ENCODE peak calls at places on chromosomes 3 and 15, in five cellular contexts. B is WERI-Rb-1, T is esophagus muscularis mucosa, A is hepatocyte, K is keratinocyte. J is an unnamed sample.

GRCh38 chr3:17290894-17291293 is 406.1 kb downstream of the PLCL2 start:
- DNase-seq in B (no peak), T (no peak), A (no peak), K (no peak), J (no peak)

GRCh38 chr3:159208080-159208479 is 406.2 kb downstream of the MFSD1 start:
- DNase-seq in B (no peak), T (no peak), A (no peak), K (no peak), J (no peak)

GRCh38 chr3:136955813-136956212 is 2.0 kb upstream of the IL20RB start:
- DNase-seq in B (no peak), T (no peak), A (peak), K (no peak), J (no peak)

GRCh38 chr3:108959017-108959416 is 5.3 kb upstream of the GUCA1C start:
- DNase-seq in B (peak), T (no peak), A (no peak), K (no peak), J (no peak)

GRCh38 chr3:181757694-181758306 is 46.1 kb downstream of the SOX2 start:
- DNase-seq in B (no peak), T (no peak), A (no peak), K (no peak), J (no peak)

GRCh38 chr3:46538803-46539442 is 27.2 kb downstream of the LRRC2 start:
- DNase-seq in B (no peak), T (peak), A (no peak), K (no peak), J (peak)

GRCh38 chr3:10929978-10930620 is 62.4 kb upstream of the SLC6A1 start:
- DNase-seq in B (no peak), T (no peak), A (no peak), K (no peak), J (no peak)

GRCh38 chr3:180930526-180930925 is 18.1 kb downstream of the FXR1 start:
- DNase-seq in B (no peak), T (no peak), A (no peak), K (no peak), J (no peak)

GRCh38 chr3:30161370-30161769 is 445.0 kb upstream of the TGFBR2 start:
- DNase-seq in B (no peak), T (no peak), A (no peak), K (no peak), J (no peak)

GRCh38 chr3:108862865-108863798 is 40.5 kb downstream of the TRAT1 start:
- DNase-seq in B (no peak), T (no peak), A (no peak), K (no peak), J (no peak)

GRCh38 chr3:141930801-141931200 is 54.4 kb downstream of the ATP1B3 start:
- DNase-seq in B (no peak), T (no peak), A (no peak), K (no peak), J (no peak)

GRCh38 chr15:29418931-29419330 is 149.3 kb upstream of the NSMCE3 start:
- DNase-seq in B (no peak), T (no peak), A (no peak), K (no peak), J (no peak)

GRCh38 chr15:48682949-48683651 is 37.6 kb upstream of the FBN1 start:
- DNase-seq in B (peak), T (no peak), A (peak), K (no peak), J (no peak)

GRCh38 chr3:70703305-70704102 is 391.1 kb upstream of the MDFIC2 start:
- DNase-seq in B (no peak), T (no peak), A (no peak), K (peak), J (no peak)

GRCh38 chr15:59622289-59622688 is 10.7 kb downstream of the GCNT3 start:
- DNase-seq in B (peak), T (no peak), A (peak), K (peak), J (no peak)

GRCh38 chr15:64685230-64685886 is 90.0 kb downstream of the RBPMS2 start:
- DNase-seq in B (no peak), T (no peak), A (no peak), K (no peak), J (no peak)

GRCh38 chr3:179016979-179017670 is 54.5 kb downstream of the ZMAT3 start:
- DNase-seq in B (no peak), T (no peak), A (no peak), K (no peak), J (no peak)
- H3K27ac ChIP-seq in B (no peak), T (no peak), A (no peak), K (no peak), J (peak)

GRCh38 chr3:152395764-152396163 is 127.0 kb downstream of the MBNL1 start:
- DNase-seq in B (no peak), T (no peak), A (no peak), K (no peak), J (no peak)

GRCh38 chr3:152400912-152401311 is 132.2 kb downstream of the MBNL1 start:
- DNase-seq in B (no peak), T (no peak), A (no peak), K (no peak), J (no peak)

GRCh38 chr3:152399374-152399773 is 130.6 kb downstream of the MBNL1 start:
- DNase-seq in B (no peak), T (no peak), A (no peak), K (no peak), J (no peak)

GRCh38 chr3:152398495-152398894 is 129.8 kb downstream of the MBNL1 start:
- DNase-seq in B (no peak), T (no peak), A (no peak), K (no peak), J (no peak)

DNA sequence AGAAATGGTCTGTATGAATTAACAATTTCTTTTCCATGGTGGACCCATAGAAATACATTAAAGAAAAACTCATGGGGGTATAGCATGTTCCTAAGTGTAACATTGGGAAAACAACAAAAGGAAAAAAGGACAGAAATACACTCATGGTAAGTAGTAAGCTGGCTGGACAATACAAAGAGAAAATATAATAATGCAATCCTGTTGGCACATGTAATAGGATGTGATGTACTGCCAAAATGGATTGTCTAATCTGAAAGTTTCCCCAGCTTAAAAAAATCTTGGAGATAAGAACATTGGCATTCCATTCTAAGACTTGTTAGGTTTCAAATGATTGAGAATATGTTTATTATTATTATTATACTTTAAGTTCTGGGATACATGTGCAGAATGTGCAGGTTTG is 128.1 kb downstream of the MBNL1 start:
- DNase-seq in B (no peak), T (no peak), A (no peak), K (no peak), J (no peak)
- H3K27ac ChIP-seq in B (no peak), T (peak), A (no peak), K (no peak), J (no peak)

GRCh38 chr3:132659000-132659369 is 624 bp downstream of the ACAD11 start:
- DNase-seq in B (no peak), T (no peak), A (peak), K (no peak), J (no peak)
- H3K27ac ChIP-seq in B (no peak), T (peak), A (peak), K (peak), J (peak)

GRCh38 chr3:196837819-196838420 is 29.8 kb upstream of the SENP5 start:
- DNase-seq in B (peak), T (no peak), A (peak), K (peak), J (peak)
- H3K27ac ChIP-seq in B (no peak), T (no peak), A (no peak), K (no peak), J (no peak)

GRCh38 chr3:128179474-128179819 is 26.2 kb downstream of the EEFSEC start:
- DNase-seq in B (no peak), T (peak), A (no peak), K (no peak), J (no peak)
- H3K27ac ChIP-seq in B (no peak), T (no peak), A (no peak), K (no peak), J (no peak)

DNA sequence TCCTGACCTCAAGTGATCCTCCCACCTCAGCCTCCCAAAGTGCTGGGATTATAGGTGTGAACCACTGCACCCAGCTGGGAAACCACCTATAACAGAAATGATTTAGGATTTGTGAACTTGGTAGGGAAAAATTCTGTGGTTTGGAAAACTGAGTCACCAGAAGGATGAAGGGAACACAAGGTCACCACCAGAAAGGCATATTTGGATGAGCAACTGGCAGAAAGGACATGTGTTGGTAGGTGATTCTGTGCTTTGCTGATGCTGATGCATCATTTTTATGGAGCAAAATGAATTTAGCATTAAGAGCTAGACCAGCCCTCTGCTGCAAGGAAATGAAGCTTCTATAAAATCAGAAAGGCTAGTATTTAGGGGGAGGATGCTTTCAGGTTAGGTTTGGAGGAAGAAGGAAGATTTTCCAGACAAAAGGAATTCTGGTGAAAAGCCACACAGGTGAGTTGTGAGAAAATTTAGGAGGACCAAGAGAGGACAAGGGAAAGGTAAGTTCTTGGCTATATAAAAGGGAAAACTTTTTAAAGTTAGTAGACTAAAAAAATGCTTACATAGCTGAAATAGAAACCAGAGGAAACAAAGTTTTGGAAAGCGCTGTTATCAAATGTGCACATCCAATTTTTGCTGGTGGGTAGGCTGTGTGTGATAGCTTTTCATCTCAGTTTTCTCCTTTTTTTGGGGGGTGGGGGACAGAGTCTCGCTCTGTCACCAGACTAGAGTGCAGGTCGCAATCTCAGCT is 3.6 kb downstream of the PXK start:
- DNase-seq in B (no peak), T (no peak), A (no peak), K (peak), J (no peak)
- H3K27ac ChIP-seq in B (no peak), T (no peak), A (no peak), K (no peak), J (no peak)

DNA sequence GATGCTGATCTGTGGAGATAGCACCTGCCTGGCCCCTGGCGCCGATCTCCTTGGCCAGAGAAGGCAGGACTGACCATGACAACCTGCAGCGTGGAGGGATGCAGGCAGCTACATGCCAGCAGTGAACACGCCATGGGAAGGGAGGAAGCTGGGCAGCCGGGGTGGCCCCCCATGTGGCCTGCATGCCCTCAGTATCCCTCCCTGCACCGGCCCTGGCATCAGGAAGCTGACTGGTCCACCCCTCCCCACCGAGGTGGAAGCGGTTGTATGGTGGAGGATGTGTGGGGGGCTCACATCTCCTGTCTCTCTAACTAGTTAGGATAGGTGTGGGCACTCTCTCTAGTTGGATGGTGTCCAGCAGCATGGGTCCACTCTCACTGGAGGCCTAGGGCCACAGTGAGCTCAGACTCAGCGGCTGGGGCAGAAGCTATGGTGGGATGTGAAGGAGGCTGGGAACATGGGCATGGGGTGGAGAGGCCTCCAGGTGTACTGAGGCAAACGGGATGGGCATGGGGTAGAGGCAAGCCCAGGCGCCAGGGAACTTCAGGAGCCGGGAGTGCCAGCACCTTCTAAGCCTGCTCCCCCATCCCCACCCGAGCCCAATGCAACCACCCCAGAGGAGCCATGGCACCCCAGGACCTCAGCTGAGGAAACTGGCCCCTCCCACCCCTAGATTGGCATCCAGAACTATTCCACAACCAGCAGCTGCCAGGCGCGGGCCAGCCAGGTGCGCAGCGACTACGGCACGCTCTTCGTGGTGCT is 1.8 kb upstream of the ABTB1 start:
- DNase-seq in B (no peak), T (no peak), A (no peak), K (no peak), J (no peak)
- H3K27ac ChIP-seq in B (no peak), T (no peak), A (no peak), K (no peak), J (no peak)

DNA sequence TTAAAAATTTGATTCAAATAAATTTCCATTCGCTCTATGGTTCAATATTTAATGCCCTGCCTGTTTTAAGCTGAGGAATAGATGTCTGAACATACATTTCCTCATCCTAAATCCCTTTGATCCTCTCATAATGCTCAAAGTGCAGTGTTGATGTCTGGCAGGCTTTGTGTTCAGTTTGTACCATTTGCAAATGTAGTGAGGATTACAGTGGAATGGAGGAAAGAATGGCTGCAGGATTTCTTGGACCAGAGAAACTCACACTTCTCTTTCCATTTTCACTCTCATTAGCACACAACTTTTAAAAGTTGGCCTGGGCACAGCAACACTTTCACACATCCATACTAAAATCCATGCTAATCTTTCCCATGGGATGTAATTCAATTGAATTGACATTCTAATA is 28.5 kb upstream of the THRB start:
- DNase-seq in B (peak), T (no peak), A (no peak), K (no peak), J (no peak)
- H3K27ac ChIP-seq in B (no peak), T (no peak), A (peak), K (no peak), J (no peak)

J was measured in caudate nucleus.